ENCODE peak calls at places on chromosomes 2 and 18, in six cellular contexts. J, O, Q, H, R and P are unnamed samples.

GRCh38 chr2:163877316-163877715 is 141.5 kb upstream of the FIGN start:
- DNase-seq in H (no peak), R (peak), Q (no peak), O (no peak), J (no peak), P (no peak)

GRCh38 chr18:41391616-41392610 is 563.1 kb upstream of the PIK3C3 start:
- DNase-seq in H (peak), O (no peak), J (no peak), R (peak), Q (peak), P (no peak)

GRCh38 chr18:9647496-9648323 is 33.4 kb upstream of the PPP4R1 start:
- DNase-seq in J (peak), O (no peak), H (no peak), Q (no peak), R (peak), P (no peak)

GRCh38 chr2:12702661-12703121 is 14.0 kb upstream of the TRIB2 start:
- DNase-seq in H (peak), O (no peak), Q (no peak), R (no peak), J (no peak), P (no peak)

GRCh38 chr2:160836755-160837154 is 323.5 kb upstream of the TANK start:
- DNase-seq in J (no peak), O (no peak), R (no peak), Q (no peak), H (peak), P (no peak)

GRCh38 chr2:43230481-43230880 is 4.1 kb upstream of the ZFP36L2 start:
- DNase-seq in H (no peak), O (no peak), R (no peak), J (no peak), Q (no peak), P (no peak)

GRCh38 chr2:20213651-20214565 is 11.0 kb downstream of the SDC1 start:
- DNase-seq in J (peak), O (no peak), H (no peak), R (no peak), Q (no peak), P (no peak)

GRCh38 chr18:78957140-78957539 is 22.5 kb upstream of the SALL3 start:
- DNase-seq in H (no peak), J (no peak), Q (no peak), O (no peak), R (no peak), P (no peak)

GRCh38 chr2:218275368-218276072 is 5.2 kb downstream of the PNKD start:
- DNase-seq in O (no peak), H (no peak), Q (no peak), R (no peak), J (no peak), P (no peak)

GRCh38 chr2:211946960-211947359 is 591.6 kb downstream of the ERBB4 start:
- DNase-seq in O (no peak), H (no peak), Q (no peak), J (no peak), R (no peak), P (no peak)

GRCh38 chr18:49931179-49931578 is 117.8 kb upstream of the ACAA2 start:
- DNase-seq in Q (no peak), J (no peak), R (no peak), H (no peak), O (no peak), P (no peak)

GRCh38 chr2:232085179-232085578 is 123.7 kb downstream of the DIS3L2 start:
- DNase-seq in R (no peak), O (no peak), Q (no peak), H (no peak), J (no peak), P (no peak)

GRCh38 chr2:53724511-53724910 is 43.1 kb upstream of the CHAC2 start:
- DNase-seq in H (no peak), J (no peak), O (no peak), R (no peak), Q (no peak), P (no peak)

GRCh38 chr2:200380139-200380561 is 73.7 kb downstream of the SPATS2L start:
- DNase-seq in Q (no peak), J (no peak), H (no peak), R (no peak), O (no peak), P (no peak)

GRCh38 chr2:174399171-174399570 is 3.6 kb downstream of the SCRN3 start:
- DNase-seq in Q (no peak), H (no peak), R (no peak), O (no peak), J (no peak), P (no peak)